ENCODE peak calls at places on chromosome 2, in seven cellular contexts. Y is thoracic aorta, A is HCT116, K is neural progenitor cell, X is heart left ventricle, T is sigmoid colon, C is adrenal gland. L is an unnamed sample.

GRCh38 chr2:78585849-78586248 is 439.7 kb upstream of the REG3G start:
- DNase-seq in X (no peak), K (no peak), C (no peak), T (no peak), A (no peak), Y (no peak), L (no peak)

GRCh38 chr2:217650229-217650628 is 352.6 kb downstream of the TNS1 start:
- DNase-seq in C (no peak), K (no peak), X (no peak), A (peak; percentile 43), Y (no peak), T (no peak), L (peak; percentile 45)

GRCh38 chr2:45992021-45992745 is 305.0 kb upstream of the EPAS1 start:
- DNase-seq in X (no peak), K (no peak), Y (peak; percentile 56), C (peak; percentile 20), T (peak; percentile 70), A (no peak), L (no peak)

GRCh38 chr2:2237563-2237962 is 93.5 kb downstream of the MYT1L start:
- DNase-seq in K (peak; percentile 13), X (no peak), T (no peak), C (no peak), A (no peak), Y (no peak), L (no peak)

GRCh38 chr2:46368416-46368815 is 71.2 kb downstream of the EPAS1 start:
- DNase-seq in Y (no peak), C (no peak), T (no peak), K (no peak), A (no peak), X (no peak), L (no peak)

GRCh38 chr2:169859423-169859822 is 32.2 kb downstream of the UBR3 start:
- DNase-seq in X (no peak), A (no peak), T (no peak), Y (no peak), C (no peak), K (no peak), L (no peak)

GRCh38 chr2:231714639-231715498 is 6.5 kb downstream of the PTMA start:
- DNase-seq in C (peak; percentile 74), K (peak; percentile 93), T (peak; percentile 87), X (peak; percentile 81), Y (no peak), A (peak; percentile 38), L (peak; percentile 82)

GRCh38 chr2:55871637-55872036 is 51.9 kb downstream of the EFEMP1 start:
- DNase-seq in K (no peak), T (no peak), C (no peak), A (no peak), X (no peak), Y (no peak), L (no peak)

GRCh38 chr2:72988041-72988440 is 70.7 kb downstream of the EMX1 start:
- DNase-seq in K (no peak), T (peak; percentile 33), C (no peak), A (no peak), X (no peak), Y (no peak), L (no peak)

GRCh38 chr2:42828487-42829416 is 36.4 kb upstream of the HAAO start:
- DNase-seq in X (peak; percentile 81), Y (no peak), C (peak; percentile 67), A (peak; percentile 54), K (peak; percentile 89), T (peak; percentile 89), L (peak; percentile 80)

GRCh38 chr2:170713280-170714155 is 1.6 kb upstream of the SP5 start:
- DNase-seq in K (peak; percentile 61), C (no peak), T (no peak), A (no peak), Y (no peak), X (no peak), L (peak; percentile 42)

GRCh38 chr2:105644174-105644980 is 100.3 kb upstream of the NCK2 start:
- DNase-seq in A (no peak), X (no peak), Y (no peak), T (no peak), K (no peak), C (no peak), L (no peak)

DNA sequence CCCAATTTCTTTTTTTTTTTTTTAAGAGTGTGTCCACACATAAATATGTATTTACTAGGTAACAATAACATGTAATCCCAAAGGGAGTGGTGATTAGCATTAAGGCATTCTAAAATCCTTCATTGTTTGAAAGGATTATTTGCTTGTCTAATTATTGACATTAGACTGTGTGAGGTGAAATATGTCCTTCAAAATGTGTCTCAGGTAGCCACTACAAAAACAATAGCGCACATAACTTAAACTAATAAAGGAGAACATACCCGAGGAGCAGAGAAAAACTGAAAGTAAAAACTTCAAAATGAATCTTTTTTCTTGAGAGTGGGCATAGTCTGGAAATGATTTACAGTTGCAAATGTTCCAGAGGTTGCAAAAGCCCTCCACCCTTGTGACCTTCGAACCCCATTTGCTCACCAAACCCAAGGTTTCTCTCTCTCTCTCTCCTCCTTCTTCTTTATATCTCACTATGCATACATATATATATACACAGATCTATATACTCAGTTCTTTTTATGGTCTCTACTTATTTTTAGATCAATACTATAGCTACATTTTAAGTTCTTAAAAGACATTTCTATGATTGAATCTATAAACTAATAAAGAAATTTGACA is 24.4 kb upstream of the FRZB start:
- DNase-seq in X (no peak), Y (no peak), A (no peak), K (no peak), T (no peak), C (no peak), L (peak; percentile 67)
- H3K4me3 ChIP-seq in X (no peak overlapping the region), Y (no peak overlapping the region), A (no peak overlapping the region), K (no peak overlapping the region), T (no peak overlapping the region), C (no peak overlapping the region), L (peak overlapping the region; percentile 16)

GRCh38 chr2:71460595-71461303 is 7.4 kb downstream of the DYSF start:
- DNase-seq in Y (no peak), K (peak; percentile 28), A (peak; percentile 32), C (no peak), T (no peak), X (no peak), L (no peak)
- TF ChIP-seq CTCF in Y (no peak), K (peak; percentile 72), A (peak; percentile 78), C (peak; percentile 61), T (peak; percentile 18), X (peak; percentile 69), L (no peak)

DNA sequence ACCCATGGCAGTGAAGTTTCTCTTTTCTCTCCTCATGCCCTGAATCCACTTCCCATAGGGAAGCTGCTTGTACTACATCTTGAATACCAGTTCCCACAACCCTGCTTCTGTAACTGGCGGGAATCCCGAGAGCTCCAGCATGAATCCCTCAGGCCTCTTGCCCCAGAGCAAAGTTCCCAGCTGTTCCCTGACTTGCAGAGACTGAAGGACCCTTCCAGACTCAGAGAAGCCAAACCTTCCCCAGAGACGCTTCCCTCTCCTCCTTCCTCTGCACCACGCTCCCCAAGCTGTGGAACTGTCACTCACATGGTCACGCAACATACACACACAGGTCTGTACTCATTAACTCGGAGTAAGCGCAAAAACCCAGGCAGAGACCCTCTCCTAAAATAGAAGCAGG is 26.4 kb downstream of the TRAPPC12 start:
- DNase-seq in T (no peak), X (peak; percentile 69), A (no peak), C (no peak), K (no peak), Y (no peak), L (no peak)
- H3K36me3 ChIP-seq in T (peaks cover 15% of the 10 kb centered on the region), X (peaks cover 21% of the 10 kb centered on the region), A (peaks cover 5% of the 10 kb centered on the region), C (peaks cover 21% of the 10 kb centered on the region), K (peaks cover 4% of the 10 kb centered on the region), Y (peaks cover 17% of the 10 kb centered on the region), L (peaks cover 1% of the 10 kb centered on the region)

DNA sequence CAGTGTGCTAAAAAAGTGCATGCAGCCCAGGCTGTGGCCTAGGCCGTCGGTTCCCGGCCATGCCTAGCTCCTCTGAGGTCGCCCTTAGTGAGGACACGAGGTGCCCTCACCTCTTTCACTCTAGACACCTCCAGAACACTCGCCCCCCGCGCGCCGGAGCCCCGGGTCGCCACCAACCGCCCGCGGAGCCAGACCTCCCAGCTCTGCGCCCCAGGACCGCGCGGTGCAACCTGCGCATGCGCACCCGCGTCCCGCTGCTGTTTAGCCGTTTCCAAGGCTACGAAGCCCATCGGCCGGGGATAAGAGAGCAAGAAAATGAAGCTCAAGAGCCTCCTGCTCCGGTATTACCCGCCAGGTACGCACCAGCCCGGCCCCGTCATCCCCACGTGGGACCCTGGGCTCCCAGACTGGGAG is at the start of gene DAW1:
- DNase-seq in X (peak; percentile 46), C (peak; percentile 40), T (no peak), K (no peak), A (no peak), Y (no peak), L (peak; percentile 82)
- H3K4me3 ChIP-seq in X (peak within 1 kb of the TSS; percentile 52), C (no peak within 1 kb of the TSS), T (peak within 1 kb of the TSS; percentile 35), K (no peak within 1 kb of the TSS), A (no peak within 1 kb of the TSS), Y (peak within 1 kb of the TSS; percentile 73), L (peak within 1 kb of the TSS; percentile 56)

GRCh38 chr2:10834300-10834699 is 21.7 kb upstream of the PDIA6 start:
- DNase-seq in X (no peak), Y (no peak), C (no peak), T (no peak), K (no peak), A (no peak), L (no peak)

GRCh38 chr2:10839813-10840212 is 27.2 kb upstream of the PDIA6 start:
- DNase-seq in Y (no peak), A (no peak), K (peak; percentile 66), X (no peak), T (no peak), C (no peak), L (peak; percentile 47)

GRCh38 chr2:10835052-10835970 is 22.7 kb upstream of the PDIA6 start:
- DNase-seq in A (peak; percentile 73), T (peak; percentile 85), Y (no peak), K (peak; percentile 85), C (peak; percentile 73), X (peak; percentile 80), L (peak; percentile 93)

GRCh38 chr2:10841547-10842219 is 29.1 kb upstream of the PDIA6 start:
- DNase-seq in K (no peak), A (no peak), X (no peak), T (no peak), Y (no peak), C (no peak), L (no peak)

GRCh38 chr2:10837532-10838266 is 25.1 kb upstream of the PDIA6 start:
- DNase-seq in T (no peak), A (no peak), K (no peak), Y (no peak), X (no peak), C (no peak), L (no peak)
- TF ChIP-seq CTCF in T (no peak), A (no peak), K (no peak), Y (no peak), X (no peak), C (no peak), L (no peak)

DNA sequence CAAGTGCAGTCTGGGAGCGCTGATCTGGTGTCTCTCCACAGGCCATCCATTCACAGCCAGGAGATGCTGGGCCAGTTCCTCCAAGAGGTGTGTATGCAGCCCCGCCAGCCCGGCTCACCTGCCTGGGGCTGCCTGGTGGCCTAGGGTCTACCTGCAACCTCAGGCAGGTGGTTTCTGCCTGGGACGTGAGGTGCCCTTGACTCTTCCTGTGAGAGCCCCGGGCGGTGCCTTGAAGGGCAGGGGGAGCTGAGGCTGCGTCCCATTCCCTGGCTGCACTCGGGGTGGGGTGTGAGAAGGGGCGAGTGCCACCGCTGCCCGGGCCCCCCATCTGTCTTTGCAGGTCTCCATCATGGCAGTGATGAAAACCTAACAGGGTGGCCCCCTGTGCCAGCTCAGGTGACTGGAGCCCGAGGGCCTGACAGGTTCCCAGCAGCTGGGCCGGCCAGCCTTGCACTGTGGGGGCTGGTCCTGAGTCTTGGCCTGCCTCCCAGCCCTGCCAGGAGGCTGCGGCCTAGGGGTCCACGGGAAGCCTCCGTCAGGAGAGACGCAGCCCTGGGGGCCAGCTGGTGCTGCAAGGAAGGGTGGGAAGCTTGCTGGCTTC is 11.9 kb downstream of the CAPN10 start:
- DNase-seq in K (no peak), Y (no peak), X (no peak), C (peak; percentile 4), A (no peak), T (peak; percentile 64), L (peak; percentile 25)
- H3K36me3 ChIP-seq in K (no peaks in the 10 kb centered on the region), Y (peaks cover 10% of the 10 kb centered on the region), X (peaks cover 7% of the 10 kb centered on the region), C (peaks cover 21% of the 10 kb centered on the region), A (no peaks in the 10 kb centered on the region), T (peaks cover 11% of the 10 kb centered on the region), L (no peaks in the 10 kb centered on the region)

L was measured in Caco-2.